ENCODE peak calls at places on chromosomes 6 and 20, in eight cellular contexts. Y is lung, M is glutamatergic neuron, Q is GM13976, V is WTC11, E is upper lobe of right lung, L is astrocyte of the spinal cord, U is mammary epithelial cell. I is an unnamed sample.

GRCh38 chr6:98834060-98835031 is at the start of gene POU3F2:
- DNase-seq in Y (peak), Q (peak), M (peak), V (peak), U (peak), E (peak), L (peak), I (peak)

GRCh38 chr6:17869010-17869752 is 118.3 kb downstream of the KIF13A start:
- DNase-seq in Q (no peak), L (peak), U (peak), V (no peak), Y (no peak), M (no peak), E (no peak), I (no peak)

GRCh38 chr6:37622639-37623038 is 75.0 kb downstream of the MDGA1 start:
- DNase-seq in L (no peak), U (no peak), E (no peak), V (no peak), Q (no peak), M (no peak), Y (no peak), I (peak)

GRCh38 chr20:20210327-20210726 is 157.6 kb upstream of the INSM1 start:
- DNase-seq in M (no peak), E (no peak), Q (no peak), L (no peak), Y (no peak), V (no peak), U (no peak), I (no peak)

GRCh38 chr6:73929421-73929820 is 233.4 kb downstream of the CD109 start:
- DNase-seq in L (no peak), Q (no peak), M (no peak), V (no peak), Y (no peak), U (peak), E (no peak), I (no peak)

GRCh38 chr6:52176550-52176949 is 9.6 kb upstream of the IL17A start:
- DNase-seq in Y (no peak), Q (no peak), E (no peak), M (no peak), L (no peak), U (no peak), V (no peak), I (no peak)

GRCh38 chr6:56802570-56802969 is 152.3 kb upstream of the BEND6 start:
- DNase-seq in U (peak), V (no peak), E (no peak), Y (no peak), L (peak), Q (no peak), M (no peak), I (no peak)

GRCh38 chr20:33653900-33654596 is 8.1 kb upstream of the C20orf144 start:
- DNase-seq in Y (peak), U (peak), L (no peak), E (peak), M (no peak), V (peak), Q (no peak), I (no peak)

GRCh38 chr6:116531675-116532570 is 13.6 kb downstream of the TRAPPC3L start:
- DNase-seq in Q (peak), U (peak), Y (peak), E (no peak), M (peak), L (peak), V (peak), I (peak)

GRCh38 chr20:32968833-32969241 is 35.4 kb downstream of the SUN5 start:
- DNase-seq in Q (peak), L (no peak), Y (no peak), U (no peak), V (peak), E (peak), M (no peak), I (no peak)

GRCh38 chr6:43491750-43492661 is 14.6 kb downstream of the TJAP1 start:
- DNase-seq in U (peak), V (no peak), M (no peak), Y (peak), Q (no peak), L (peak), E (peak), I (no peak)

GRCh38 chr20:49496043-49496442 is 13.6 kb upstream of the KCNB1 start:
- DNase-seq in E (no peak), V (no peak), M (no peak), L (no peak), Q (no peak), U (no peak), Y (no peak), I (no peak)

GRCh38 chr6:26309731-26310142 is 55.3 kb upstream of the BTN3A2 start:
- DNase-seq in U (peak), Y (no peak), E (no peak), V (no peak), Q (no peak), L (peak), M (no peak), I (no peak)

GRCh38 chr6:27121640-27122039 is 125.9 kb upstream of the PRSS16 start:
- DNase-seq in Q (no peak), E (no peak), L (no peak), V (no peak), M (no peak), U (no peak), Y (no peak), I (no peak)

GRCh38 chr6:135739288-135739687 is 112.2 kb upstream of the PDE7B start:
- DNase-seq in V (no peak), Y (no peak), Q (no peak), U (peak), E (no peak), L (peak), M (no peak), I (no peak)

GRCh38 chr6:28585335-28585734 is 59.7 kb downstream of the GPX5 start:
- DNase-seq in M (no peak), V (no peak), L (peak), Y (no peak), U (peak), Q (no peak), E (no peak), I (no peak)

GRCh38 chr20:32797160-32797468 is 22.6 kb upstream of the MAPRE1 start:
- DNase-seq in V (no peak), Y (no peak), U (no peak), M (no peak), L (no peak), Q (no peak), E (no peak), I (no peak)

GRCh38 chr6:87522686-87523085 is 49.9 kb downstream of the SLC35A1 start:
- DNase-seq in U (no peak), M (no peak), V (no peak), Q (no peak), E (no peak), Y (no peak), L (no peak), I (no peak)

GRCh38 chr20:35284267-35284991 is at the start of gene EIF6:
- DNase-seq in L (peak), V (peak), U (peak), E (peak), Q (peak), Y (peak), M (peak), I (peak)

GRCh38 chr6:154614101-154614500 is 103.6 kb upstream of the CNKSR3 start:
- DNase-seq in L (no peak), V (no peak), M (no peak), Y (no peak), Q (no peak), E (no peak), U (peak), I (no peak)

GRCh38 chr6:41577865-41578713 is 31.9 kb downstream of the FOXP4 start:
- DNase-seq in Y (peak), Q (no peak), M (peak), U (peak), L (peak), E (peak), V (no peak), I (no peak)

DNA sequence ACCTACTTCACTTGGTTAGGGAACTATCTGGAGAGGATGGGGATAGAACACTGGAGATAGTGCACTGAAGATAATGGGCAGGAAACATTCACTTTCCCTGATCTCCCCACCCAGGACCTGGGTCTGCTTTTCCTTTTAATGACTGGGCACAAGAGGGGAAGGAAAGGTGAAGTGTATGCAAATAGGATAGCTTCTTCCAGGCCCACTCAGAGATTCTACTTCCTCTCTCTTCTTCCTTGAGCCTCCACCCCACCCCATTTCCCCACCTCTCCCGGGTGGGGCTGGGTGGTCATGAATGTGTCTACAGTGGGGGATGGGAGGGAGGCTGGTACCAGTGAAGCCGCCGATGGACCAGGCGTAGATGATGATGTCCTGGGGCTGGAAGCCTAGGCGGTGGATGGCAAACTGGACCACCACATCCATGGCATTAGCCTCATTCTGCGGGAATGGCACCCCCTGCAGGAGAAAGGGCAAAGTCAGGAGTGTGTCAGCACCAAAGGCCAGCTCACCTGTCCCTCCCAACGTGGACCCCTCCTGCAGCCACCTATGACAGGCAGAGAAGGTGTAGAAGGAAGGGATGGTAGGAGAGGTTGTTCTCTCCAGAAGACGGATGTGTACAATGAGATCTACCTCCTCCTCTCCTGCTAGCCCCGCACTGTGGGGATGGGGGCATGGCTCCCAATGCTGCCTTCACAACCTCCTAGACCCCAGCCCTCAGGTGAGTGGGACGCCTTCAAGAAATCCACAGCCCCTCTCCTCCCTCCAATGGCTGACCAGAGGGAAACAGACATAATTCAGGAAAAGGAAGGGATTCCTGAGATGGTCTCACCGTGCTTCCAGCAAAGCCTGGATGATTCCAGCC is 8.6 kb upstream of the LY6G5C start:
- DNase-seq in E (no peak), L (no peak), Q (peak), V (peak), U (no peak), M (no peak), Y (no peak), I (no peak)
- TF ChIP-seq CTCF in E (peak), L (peak), Q (peak), V (no peak), U (peak), M (peak), Y (no peak), I (no peak)

DNA sequence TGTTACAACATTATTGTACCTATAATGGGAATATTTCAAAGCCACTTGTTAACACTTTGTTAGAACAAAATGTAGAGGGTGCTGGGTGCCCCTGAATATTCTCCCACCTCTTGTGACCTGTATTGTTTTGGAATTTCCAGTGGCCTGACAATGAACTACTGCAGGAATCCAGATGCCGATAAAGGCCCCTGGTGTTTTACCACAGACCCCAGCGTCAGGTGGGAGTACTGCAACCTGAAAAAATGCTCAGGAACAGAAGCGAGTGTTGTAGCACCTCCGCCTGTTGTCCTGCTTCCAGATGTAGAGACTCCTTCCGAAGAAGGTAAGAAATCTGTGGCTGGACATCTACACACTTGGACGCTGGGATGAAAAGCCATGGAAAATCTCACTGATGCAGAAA is 28.9 kb downstream of the PLG start:
- DNase-seq in M (peak), V (peak), E (no peak), L (no peak), U (peak), Y (no peak), Q (no peak), I (no peak)
- TF ChIP-seq CTCF in M (peak), V (peak), E (no peak), L (no peak), U (peak), Y (no peak), Q (no peak), I (no peak)

GRCh38 chr20:38659613-38659880 is 57.9 kb downstream of the ARHGAP40 start:
- DNase-seq in V (no peak), E (no peak), L (no peak), Y (no peak), U (no peak), Q (no peak), M (no peak), I (no peak)

GRCh38 chr20:38660429-38660828 is 58.8 kb downstream of the ARHGAP40 start:
- DNase-seq in E (no peak), Q (no peak), Y (no peak), L (no peak), M (no peak), V (no peak), U (no peak), I (no peak)

GRCh38 chr20:38657390-38657789 is 55.8 kb downstream of the ARHGAP40 start:
- DNase-seq in Y (no peak), U (no peak), E (no peak), M (no peak), Q (no peak), L (no peak), V (no peak), I (no peak)

GRCh38 chr20:38663660-38664059 is 60.6 kb upstream of the SLC32A1 start:
- DNase-seq in Y (no peak), Q (no peak), V (no peak), L (no peak), E (no peak), U (no peak), M (no peak), I (no peak)

GRCh38 chr20:38658879-38659612 is 57.4 kb downstream of the ARHGAP40 start:
- DNase-seq in V (peak), Y (no peak), U (peak), Q (peak), E (no peak), L (no peak), M (peak), I (peak)
- TF ChIP-seq CTCF in V (peak), Y (peak), U (peak), Q (peak), E (peak), L (peak), M (peak), I (peak)

GRCh38 chr6:147384737-147385710 is 123.5 kb upstream of the SAMD5 start:
- DNase-seq in Y (no peak), Q (no peak), U (no peak), M (no peak), V (no peak), L (no peak), E (no peak), I (no peak)

GRCh38 chr6:147395158-147395557 is 113.3 kb upstream of the SAMD5 start:
- DNase-seq in Y (no peak), L (peak), E (no peak), Q (no peak), U (no peak), V (no peak), M (no peak), I (no peak)

GRCh38 chr6:147392917-147393625 is 115.4 kb upstream of the SAMD5 start:
- DNase-seq in Q (no peak), U (no peak), Y (no peak), E (no peak), L (no peak), V (no peak), M (no peak), I (no peak)

GRCh38 chr6:147389463-147389862 is 119.0 kb upstream of the SAMD5 start:
- DNase-seq in L (no peak), E (no peak), Q (no peak), V (no peak), M (no peak), Y (no peak), U (no peak), I (no peak)

DNA sequence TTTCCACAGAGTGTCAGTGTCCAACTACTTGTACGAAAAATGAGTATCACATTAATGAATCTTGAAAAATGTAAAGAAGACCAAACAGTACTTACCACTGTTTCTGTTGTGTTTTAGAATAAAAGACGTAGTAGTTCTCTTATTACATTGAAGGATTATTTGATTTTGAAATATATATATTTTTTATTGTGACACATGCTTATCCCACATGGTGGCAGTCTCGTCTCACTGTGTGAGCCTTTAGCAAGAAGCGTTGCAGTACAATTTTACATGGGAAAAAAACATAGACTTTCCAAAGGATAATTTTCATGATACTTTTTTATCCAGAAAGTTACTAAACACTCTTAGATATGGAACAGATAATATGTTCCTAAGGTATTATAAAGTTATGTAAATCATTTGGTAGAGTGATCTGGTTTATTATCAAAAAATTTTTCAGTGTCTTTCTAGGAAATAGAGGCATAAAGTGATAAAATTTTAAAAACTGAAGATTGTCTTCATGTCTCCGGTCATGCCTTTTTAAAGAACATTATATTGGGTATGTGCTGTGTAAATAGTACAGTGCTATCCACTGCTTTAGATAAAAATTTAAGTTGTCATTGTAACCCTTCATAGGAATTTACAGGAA is 117.5 kb upstream of the SAMD5 start:
- DNase-seq in U (no peak), L (peak), V (no peak), M (peak), Y (no peak), E (no peak), Q (no peak), I (no peak)
- TF ChIP-seq CTCF in U (peak), L (peak), V (peak), M (peak), Y (no peak), E (peak), Q (no peak), I (no peak)

DNA sequence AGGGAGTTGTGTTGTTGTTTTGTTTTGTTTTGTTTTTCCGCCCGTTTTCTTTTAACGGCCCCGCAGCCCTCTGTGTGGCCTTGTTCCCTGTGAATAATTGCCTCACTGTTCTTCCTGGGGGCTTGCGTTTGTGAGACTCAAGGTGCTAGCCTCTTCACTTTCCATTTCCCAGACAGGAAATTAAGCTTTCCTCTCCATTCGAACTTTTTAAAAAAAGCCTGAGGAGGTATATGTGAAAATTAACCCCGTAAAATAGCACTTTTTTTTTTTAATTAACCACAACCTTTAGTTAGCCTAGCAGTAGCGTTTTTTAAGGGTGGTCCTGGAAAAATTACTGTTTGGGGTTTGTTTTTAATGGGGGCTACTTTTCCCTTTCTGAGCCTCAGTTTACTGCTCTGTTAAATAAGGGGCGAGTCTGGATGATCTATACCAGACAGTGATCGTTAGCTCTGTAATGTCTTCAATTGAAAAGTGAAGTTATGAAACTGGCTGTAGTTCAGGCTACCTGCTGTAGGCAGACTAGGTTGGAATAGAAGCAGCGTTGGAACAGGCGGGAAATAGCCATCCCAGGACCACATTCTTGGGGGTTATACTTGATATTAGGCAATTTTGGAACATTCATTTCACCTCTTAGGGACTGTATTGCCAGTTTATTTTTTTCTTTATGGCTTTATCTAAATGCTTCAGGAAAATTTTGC is 1.7 kb downstream of the STX16 start:
- DNase-seq in U (no peak), Y (no peak), V (peak), Q (no peak), L (no peak), E (no peak), M (no peak), I (no peak)
- TF ChIP-seq CTCF in U (no peak), Y (no peak), V (no peak), Q (no peak), L (no peak), E (no peak), M (no peak), I (no peak)

DNA sequence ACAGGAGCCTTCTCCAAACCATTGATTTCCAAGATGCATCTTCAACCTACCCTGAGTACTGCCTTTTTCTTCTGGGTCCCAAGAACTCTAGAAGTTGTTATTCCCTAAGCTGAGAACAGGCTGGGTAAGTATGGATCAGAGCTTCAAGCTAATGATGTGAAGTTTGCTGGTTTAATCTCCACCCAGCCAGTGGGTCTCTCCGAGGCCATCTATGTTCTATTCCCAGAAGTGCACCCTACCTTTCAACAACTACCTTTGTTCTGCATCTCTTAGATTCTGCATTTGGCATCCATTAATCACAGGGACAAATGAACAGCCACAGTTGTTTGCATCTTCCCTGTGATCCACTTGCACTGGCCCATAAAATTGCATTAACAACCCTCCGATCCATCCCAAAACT is 246.2 kb downstream of the HIVEP2 start:
- DNase-seq in E (no peak), Q (no peak), L (no peak), Y (no peak), V (no peak), M (no peak), U (no peak), I (no peak)
- TF ChIP-seq CTCF in E (no peak), Q (no peak), L (peak), Y (no peak), V (no peak), M (no peak), U (peak), I (no peak)

I was measured in GM20000.